ENCODE peak calls at places on chromosomes 3 and 15, in nine cellular contexts. G is B cell; L is ecto neural progenitor cell; S is A549; N is Caki2; R is stimulated activated CD8-positive, alpha-beta memory T cell treated with anti-CD3 and anti-CD28 coated beads, Interleukin-4, amount 100 ng/mL, for 1 hour; D is anterior cingulate cortex; J is left ventricle myocardium inferior; E is activated naive CD4-positive, alpha-beta T cell. I is an unnamed sample.

GRCh38 chr15:69668963-69669362 is 216.3 kb downstream of the RPLP1 start:
- DNase-seq in G (peak), L (no peak), S (no peak), N (no peak), R (no peak), D (no peak), J (no peak), E (no peak), I (no peak)

GRCh38 chr3:139222100-139222657 is 121.6 kb upstream of the MRPS22 start:
- DNase-seq in G (no peak), L (no peak), S (no peak), N (no peak), R (no peak), D (no peak), J (no peak), E (no peak), I (no peak)

GRCh38 chr15:95922431-95922830 is 408.1 kb upstream of the NR2F2 start:
- DNase-seq in G (no peak), L (no peak), S (no peak), N (no peak), R (no peak), D (no peak), J (no peak), E (no peak), I (no peak)

GRCh38 chr3:165476399-165477060 is 280.3 kb upstream of the SLITRK3 start:
- DNase-seq in G (no peak), L (no peak), S (no peak), N (no peak), R (no peak), D (no peak), J (no peak), E (no peak), I (no peak)

GRCh38 chr3:197311591-197311990 is 13.2 kb upstream of the DLG1 start:
- DNase-seq in G (no peak), L (no peak), S (no peak), N (no peak), R (no peak), D (no peak), J (no peak), E (no peak), I (no peak)

GRCh38 chr3:171013822-171014748 is 12.4 kb downstream of the SLC2A2 start:
- DNase-seq in G (no peak), L (no peak), S (no peak), N (no peak), R (no peak), D (no peak), J (no peak), E (no peak), I (no peak)

GRCh38 chr3:122940628-122941086 is 86.9 kb downstream of the SEMA5B start:
- DNase-seq in G (no peak), L (no peak), S (no peak), N (no peak), R (no peak), D (no peak), J (no peak), E (no peak), I (no peak)

GRCh38 chr3:125140817-125141595 is 71.5 kb downstream of the SLC12A8 start:
- DNase-seq in G (no peak), L (no peak), S (no peak), N (no peak), R (no peak), D (no peak), J (no peak), E (no peak), I (no peak)

GRCh38 chr3:29329986-29330514 is 49.2 kb downstream of the RBMS3 start:
- DNase-seq in G (no peak), L (no peak), S (no peak), N (peak), R (no peak), D (no peak), J (no peak), E (no peak), I (no peak)

GRCh38 chr3:46856576-46857471 is 6.4 kb downstream of the MYL3 start:
- DNase-seq in G (no peak), L (no peak), S (no peak), N (no peak), R (no peak), D (no peak), J (peak), E (no peak), I (peak)

GRCh38 chr3:183638092-183638644 is 2.7 kb downstream of the KLHL24 start:
- DNase-seq in G (no peak), L (no peak), S (no peak), N (no peak), R (no peak), D (no peak), J (no peak), E (no peak), I (no peak)

GRCh38 chr3:69033470-69033869 is 18.7 kb downstream of the TMF1 start:
- DNase-seq in G (no peak), L (no peak), S (no peak), N (no peak), R (no peak), D (no peak), J (no peak), E (no peak), I (no peak)

GRCh38 chr3:48623851-48624547 is 2.4 kb upstream of the TMEM89 start:
- DNase-seq in G (no peak), L (no peak), S (no peak), N (no peak), R (no peak), D (no peak), J (no peak), E (no peak), I (no peak)

I was measured in aorta.